ENCODE peak calls at places on chromosomes 16 and 17, in four cellular contexts. E, I, R and Z are unnamed samples.

GRCh38 chr17:35051183-35051578 is 12.3 kb downstream of the RFFL start:
- DNase-seq in I (no peak), E (no peak), R (peak; percentile 39), Z (peak; percentile 51)

GRCh38 chr16:21083729-21084268 is 66.8 kb downstream of the DNAH3 start:
- DNase-seq in R (no peak), I (peak; percentile 63), E (peak; percentile 21), Z (peak; percentile 56)

GRCh38 chr17:40532520-40533253 is 31.3 kb upstream of the TNS4 start:
- DNase-seq in R (no peak), E (no peak), I (no peak), Z (no peak)

GRCh38 chr16:84830765-84831384 is 11.1 kb downstream of the CRISPLD2 start:
- DNase-seq in I (no peak), R (no peak), E (no peak), Z (no peak)

GRCh38 chr16:87728026-87728425 is 37.8 kb downstream of the KLHDC4 start:
- DNase-seq in I (no peak), R (no peak), E (no peak), Z (no peak)

GRCh38 chr17:80621335-80622169 is 76.9 kb downstream of the RPTOR start:
- DNase-seq in R (no peak), I (no peak), E (no peak), Z (no peak)

GRCh38 chr17:55166506-55166905 is 98.3 kb upstream of the HLF start:
- DNase-seq in E (no peak), R (no peak), I (no peak), Z (no peak)

GRCh38 chr16:73389075-73389474 is 341.1 kb upstream of the ZFHX3 start:
- DNase-seq in E (no peak), I (no peak), R (no peak), Z (no peak)

GRCh38 chr17:73191443-73192218 is 1.2 kb upstream of the COG1 start:
- DNase-seq in E (peak; percentile 39), I (peak; percentile 64), R (no peak), Z (peak; percentile 80)

GRCh38 chr16:19331794-19332193 is 46.3 kb downstream of the CLEC19A start:
- DNase-seq in R (no peak), E (no peak), I (no peak), Z (no peak)

GRCh38 chr16:86027366-86028126 is 128.6 kb downstream of the IRF8 start:
- DNase-seq in E (no peak), I (no peak), R (no peak), Z (no peak)

GRCh38 chr16:78987676-78988075 is 612.9 kb downstream of the MAF start:
- DNase-seq in E (no peak), I (no peak), R (no peak), Z (no peak)

GRCh38 chr17:63963123-63963522 is 9.6 kb downstream of the SCN4A start:
- DNase-seq in R (no peak), I (no peak), E (no peak), Z (no peak)

GRCh38 chr17:62093188-62094155 is 28.4 kb upstream of the MED13 start:
- DNase-seq in E (no peak), R (peak; percentile 83), I (no peak), Z (peak; percentile 77)

GRCh38 chr17:77651983-77652382 is 306.5 kb upstream of the TNRC6C start:
- DNase-seq in E (no peak), I (no peak), R (no peak), Z (no peak)

GRCh38 chr17:41998497-41998896 is 18.7 kb downstream of the DNAJC7 start:
- DNase-seq in I (no peak), E (no peak), R (no peak), Z (no peak)

GRCh38 chr17:16072031-16072430 is 72.4 kb downstream of the TTC19 start:
- DNase-seq in I (no peak), E (no peak), R (no peak), Z (no peak)

GRCh38 chr17:2157081-2157480 is 102.2 kb downstream of the HIC1 start:
- DNase-seq in E (no peak), I (no peak), R (no peak), Z (no peak)

GRCh38 chr17:42565523-42566214 is 1.2 kb upstream of the MLX start:
- DNase-seq in E (no peak), R (no peak), I (no peak), Z (no peak)

GRCh38 chr17:40416671-40417070 is 1.0 kb downstream of the TOP2A start:
- DNase-seq in E (no peak), R (no peak), I (no peak), Z (no peak)

GRCh38 chr16:67901734-67902133 is 8.7 kb downstream of the PSKH1 start:
- DNase-seq in I (no peak), E (no peak), R (no peak), Z (no peak)

GRCh38 chr16:85625053-85625452 is 11.9 kb downstream of the GSE1 start:
- DNase-seq in E (no peak), R (no peak), I (no peak), Z (no peak)

GRCh38 chr17:10172241-10172741 is 26.1 kb downstream of the GAS7 start:
- DNase-seq in E (no peak), R (no peak), I (no peak), Z (peak; percentile 47)

GRCh38 chr16:76681296-76681695 is 404.1 kb downstream of the CNTNAP4 start:
- DNase-seq in I (no peak), R (no peak), E (no peak), Z (no peak)

GRCh38 chr17:46159686-46160085 is 33.5 kb downstream of the KANSL1 start:
- DNase-seq in R (no peak), E (no peak), I (no peak), Z (no peak)

GRCh38 chr17:49482144-49482817 is 12.8 kb upstream of the NGFR start:
- DNase-seq in E (no peak), R (no peak), I (no peak), Z (no peak)

GRCh38 chr17:3693829-3694231 is 2.1 kb downstream of the P2RX5 start:
- DNase-seq in R (peak; percentile 78), E (no peak), I (no peak), Z (no peak)

GRCh38 chr17:18322522-18322921 is 7.4 kb downstream of the SMCR8 start:
- DNase-seq in R (no peak), I (no peak), E (no peak), Z (no peak)

GRCh38 chr17:18320301-18320700 is 5.2 kb downstream of the SMCR8 start:
- DNase-seq in R (no peak), I (no peak), E (no peak), Z (no peak)

GRCh38 chr17:18323007-18323406 is 7.9 kb downstream of the SMCR8 start:
- DNase-seq in E (no peak), I (no peak), R (no peak), Z (no peak)

GRCh38 chr17:18319604-18320256 is 4.6 kb downstream of the SMCR8 start:
- DNase-seq in E (no peak), I (peak; percentile 26), R (no peak), Z (no peak)

DNA sequence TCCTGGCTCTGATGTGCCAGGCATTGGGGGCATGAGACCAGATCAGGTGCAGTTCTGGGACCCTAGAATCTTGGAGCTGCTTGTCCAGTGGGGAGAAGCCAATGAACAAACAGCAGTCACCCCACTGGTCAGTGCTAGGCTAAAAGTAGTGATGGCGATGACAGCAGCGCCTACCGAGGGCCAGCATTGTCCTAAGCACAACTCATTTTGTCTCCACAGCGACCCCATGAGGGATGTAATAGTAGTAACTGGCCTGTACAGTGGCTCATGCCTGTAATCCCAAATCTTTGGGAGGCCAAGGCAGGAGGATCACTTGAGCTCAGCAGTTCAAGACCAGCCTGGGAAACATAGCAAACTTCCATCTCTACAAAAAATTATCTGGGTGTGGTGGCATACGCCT is 6.2 kb downstream of the SMCR8 start:
- DNase-seq in I (no peak), E (no peak), R (no peak), Z (no peak)
- TF ChIP-seq CTCF in I (no peak), E (no peak), R (peak; percentile 5), Z (no peak)

GRCh38 chr17:27603446-27603820 is 27.6 kb upstream of the LGALS9 start:
- DNase-seq in I (no peak), R (no peak), E (no peak), Z (no peak)
- TF ChIP-seq CTCF in I (no peak), R (no peak), E (no peak), Z (no peak)

DNA sequence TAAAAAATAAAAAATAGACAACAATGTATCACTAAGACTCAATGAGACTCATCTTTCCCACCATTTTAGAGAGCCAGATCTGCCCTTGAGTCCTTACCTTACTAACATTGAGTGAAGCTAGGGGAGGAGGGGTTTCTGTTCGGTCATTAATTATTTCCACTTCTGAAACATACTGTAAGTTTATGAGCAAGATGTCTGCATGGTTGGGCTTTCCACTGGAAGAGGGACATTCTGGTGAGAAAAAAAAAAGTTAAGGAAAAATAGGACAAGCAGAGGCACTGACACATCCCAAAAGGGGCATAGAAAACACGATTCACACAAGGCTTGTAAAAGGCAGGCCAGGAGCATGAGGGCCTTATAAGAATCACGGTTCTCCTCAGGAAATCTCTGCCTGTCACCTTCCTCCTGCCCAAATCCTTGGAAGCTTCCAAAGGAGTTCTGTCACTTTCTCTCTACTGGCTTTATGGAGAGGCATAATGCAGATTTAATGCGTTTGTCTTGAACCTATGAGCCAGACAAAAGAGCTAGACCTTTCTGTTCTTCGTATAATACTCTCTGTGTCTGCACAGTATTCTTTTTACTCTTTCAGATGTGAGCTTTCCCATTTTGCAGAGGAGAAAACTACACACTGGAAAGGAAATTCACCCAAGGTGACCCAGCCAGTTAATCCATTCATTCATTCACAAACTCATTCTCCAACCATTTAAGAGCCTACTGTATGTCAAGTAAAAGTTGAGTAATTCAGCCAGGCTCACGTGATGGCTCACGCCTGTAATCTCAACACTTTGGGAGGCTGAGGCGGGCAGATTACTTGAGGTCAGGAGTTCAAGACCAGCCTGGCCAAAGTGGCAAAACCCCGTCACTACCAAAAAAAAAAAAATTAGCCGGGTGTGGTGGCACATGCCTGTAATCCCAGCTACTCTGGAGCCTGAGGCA is 2.5 kb downstream of the LSM12 start:
- DNase-seq in R (no peak), E (no peak), I (no peak), Z (no peak)
- TF ChIP-seq CTCF in R (no peak), E (no peak), I (no peak), Z (no peak)

GRCh38 chr17:81958633-81959342 is 2.2 kb downstream of the NOTUM start:
- DNase-seq in E (no peak), I (no peak), R (no peak), Z (no peak)
- TF ChIP-seq CTCF in E (no peak), I (no peak), R (no peak), Z (no peak)